ENCODE peak calls at places on chromosomes 1 and 21, in seven cellular contexts. K, P, J, M, N, W and C are unnamed samples.

GRCh38 chr1:82880506-82880905 is 1079.8 kb downstream of the ADGRL2 start:
- DNase-seq in K (no peak), P (no peak), J (peak), M (no peak), N (no peak), W (no peak), C (no peak)

GRCh38 chr21:42630626-42631025 is 22.8 kb upstream of the PDE9A start:
- DNase-seq in K (peak), P (no peak), J (no peak), M (no peak), N (no peak), W (no peak), C (no peak)

GRCh38 chr1:207181838-207182237 is 77.8 kb downstream of the C4BPA start:
- DNase-seq in K (no peak), P (no peak), J (peak), M (no peak), N (no peak), W (no peak), C (no peak)

GRCh38 chr1:101262060-101262459 is 25.2 kb downstream of the S1PR1 start:
- DNase-seq in K (no peak), P (no peak), J (no peak), M (no peak), N (no peak), W (no peak), C (no peak)

GRCh38 chr1:116445534-116445933 is 72.5 kb downstream of the ATP1A1 start:
- DNase-seq in K (no peak), P (no peak), J (no peak), M (no peak), N (no peak), W (no peak), C (no peak)

GRCh38 chr1:201020647-201021332 is 2.7 kb downstream of the KIF21B start:
- DNase-seq in K (no peak), P (peak), J (peak), M (no peak), N (no peak), W (peak), C (no peak)

GRCh38 chr21:37087188-37087587 is 14.1 kb downstream of the TTC3 start:
- DNase-seq in K (no peak), P (no peak), J (peak), M (no peak), N (peak), W (no peak), C (no peak)

GRCh38 chr1:19251305-19252196 is at the start of the genes EMC1 and MRTO4:
- DNase-seq in K (peak), P (peak), J (peak), M (peak), N (peak), W (peak), C (peak)

GRCh38 chr1:110465038-110465813 is 14.3 kb downstream of the PROK1 start:
- DNase-seq in K (no peak), P (no peak), J (no peak), M (no peak), N (no peak), W (no peak), C (no peak)

GRCh38 chr1:234957330-234958065 is 171.1 kb downstream of the TOMM20 start:
- DNase-seq in K (peak), P (no peak), J (peak), M (no peak), N (peak), W (no peak), C (peak)

GRCh38 chr1:145702826-145703225 is 4.3 kb downstream of the PDZK1 start:
- DNase-seq in K (no peak), P (no peak), J (no peak), M (no peak), N (no peak), W (no peak), C (no peak)

GRCh38 chr1:76279387-76279748 is 204.8 kb downstream of the ST6GALNAC3 start:
- DNase-seq in K (no peak), P (no peak), J (no peak), M (no peak), N (no peak), W (no peak), C (no peak)

GRCh38 chr1:50783286-50783685 is 176.8 kb downstream of the FAF1 start:
- DNase-seq in K (no peak), P (no peak), J (no peak), M (no peak), N (no peak), W (no peak), C (no peak)

GRCh38 chr21:15480160-15480559 is 249.6 kb upstream of the USP25 start:
- DNase-seq in K (no peak), P (no peak), J (no peak), M (no peak), N (no peak), W (no peak), C (no peak)

GRCh38 chr1:158095737-158096335 is 84.9 kb upstream of the CD1D start:
- DNase-seq in K (no peak), P (peak), J (peak), M (no peak), N (no peak), W (no peak), C (no peak)
- TF ChIP-seq CTCF in K (peak), P (peak), J (peak), M (peak), N (peak), W (peak), C (peak)

DNA sequence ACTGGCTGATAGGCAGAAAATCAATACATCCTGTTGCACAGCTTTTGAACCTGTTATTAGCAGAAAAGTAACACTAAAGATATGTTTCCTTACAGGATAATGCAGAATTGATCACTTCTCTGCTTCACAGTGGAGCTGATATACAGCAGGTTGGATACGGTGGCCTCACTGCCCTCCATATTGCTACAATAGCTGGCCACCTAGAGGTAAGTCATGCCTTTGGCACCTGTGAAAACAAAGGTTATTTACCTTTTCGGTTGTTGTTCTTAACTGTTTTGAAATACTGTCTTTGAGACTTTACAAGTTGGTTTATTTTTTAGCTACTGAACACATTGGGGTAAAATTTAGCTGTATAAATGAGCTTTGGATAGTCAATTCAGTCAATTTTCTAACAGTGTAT is 36.3 kb downstream of the TNNI3K start:
- DNase-seq in K (no peak), P (no peak), J (no peak), M (no peak), N (no peak), W (no peak), C (no peak)
- TF ChIP-seq CTCF in K (no peak), P (no peak), J (no peak), M (no peak), N (no peak), W (no peak), C (no peak)

GRCh38 chr1:114107474-114108175 is 46.0 kb downstream of the SYT6 start:
- DNase-seq in K (peak), P (no peak), J (no peak), M (no peak), N (no peak), W (no peak), C (no peak)
- TF ChIP-seq CTCF in K (no peak), P (no peak), J (no peak), M (no peak), N (no peak), W (no peak), C (no peak)

DNA sequence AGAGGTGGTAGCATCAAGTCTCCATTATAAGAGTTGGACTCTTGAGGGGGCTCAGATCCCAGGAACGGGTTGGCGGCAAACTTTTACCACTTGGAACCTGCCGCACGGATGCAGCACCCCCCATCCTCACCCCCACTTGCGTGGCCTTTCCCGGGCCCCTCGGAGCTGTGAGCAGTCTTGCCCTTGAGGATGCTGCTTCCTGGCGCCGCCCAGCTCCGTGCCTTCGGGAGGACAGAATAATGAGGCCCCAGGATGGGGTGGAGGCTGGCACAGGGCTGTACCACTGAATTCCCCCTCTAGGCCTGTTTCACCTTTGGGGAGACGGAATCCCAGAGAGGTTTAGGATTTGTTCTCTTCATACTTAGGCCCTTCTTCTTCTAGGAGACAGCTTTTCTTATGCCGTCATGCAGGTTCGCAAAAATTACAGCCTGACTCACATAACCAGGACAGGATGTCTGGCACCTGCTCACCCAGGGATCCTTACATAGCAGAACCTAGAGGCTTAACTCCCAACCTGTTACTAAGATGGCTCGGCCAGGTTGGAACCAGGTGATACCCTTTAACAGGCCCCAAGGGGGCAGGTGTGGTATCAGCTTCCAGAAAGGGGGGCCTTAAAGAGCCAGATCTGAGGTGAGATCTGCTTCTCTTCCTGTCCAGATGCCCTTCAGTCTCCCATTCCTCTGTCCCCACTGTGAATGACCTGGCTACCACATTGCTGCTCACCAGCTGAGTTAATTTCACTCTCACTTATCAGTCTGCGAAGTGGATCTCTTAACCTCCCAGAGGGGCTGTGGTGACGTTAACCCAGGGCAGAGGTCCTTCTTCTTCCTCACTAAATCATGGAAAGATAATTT is 1.5 kb downstream of the TRNP1 start:
- DNase-seq in K (no peak), P (no peak), J (peak), M (no peak), N (no peak), W (no peak), C (no peak)
- TF ChIP-seq CTCF in K (no peak), P (no peak), J (no peak), M (no peak), N (no peak), W (no peak), C (no peak)

GRCh38 chr1:240455228-240455821 is 156.6 kb downstream of the GREM2 start:
- DNase-seq in K (no peak), P (peak), J (peak), M (no peak), N (no peak), W (no peak), C (no peak)
- TF ChIP-seq CTCF in K (no peak), P (peak), J (peak), M (peak), N (peak), W (peak), C (peak)

DNA sequence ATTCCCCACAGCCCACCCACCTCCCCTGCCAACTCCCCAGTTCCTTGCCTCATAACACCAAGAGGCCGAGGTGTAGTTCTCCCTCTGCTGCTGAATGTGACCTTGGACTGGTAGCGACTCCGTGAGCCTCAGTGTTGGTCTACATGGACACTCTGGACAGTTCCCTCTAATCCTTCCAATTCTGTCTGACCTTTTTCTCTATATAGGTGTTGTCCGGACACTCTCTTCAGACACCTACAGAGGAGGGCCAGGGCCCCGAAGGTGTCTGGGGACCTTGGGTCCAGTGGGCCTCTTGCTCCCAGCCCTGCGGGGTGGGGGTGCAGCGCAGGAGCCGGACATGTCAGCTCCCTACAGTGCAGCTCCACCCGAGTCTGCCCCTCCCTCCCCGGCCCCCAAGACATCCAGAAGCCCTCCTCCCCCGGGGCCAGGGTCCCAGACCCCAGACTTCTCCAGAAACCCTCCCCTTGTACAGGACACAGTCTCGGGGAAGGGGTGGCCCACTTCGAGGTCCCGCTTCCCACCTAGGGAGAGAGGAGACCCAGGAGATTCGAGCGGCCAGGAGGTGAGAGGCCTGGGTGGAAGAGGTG is 3.6 kb downstream of the ADAMTSL4 start:
- DNase-seq in K (no peak), P (no peak), J (no peak), M (no peak), N (no peak), W (peak), C (no peak)
- TF ChIP-seq CTCF in K (no peak), P (no peak), J (no peak), M (no peak), N (no peak), W (no peak), C (no peak)

DNA sequence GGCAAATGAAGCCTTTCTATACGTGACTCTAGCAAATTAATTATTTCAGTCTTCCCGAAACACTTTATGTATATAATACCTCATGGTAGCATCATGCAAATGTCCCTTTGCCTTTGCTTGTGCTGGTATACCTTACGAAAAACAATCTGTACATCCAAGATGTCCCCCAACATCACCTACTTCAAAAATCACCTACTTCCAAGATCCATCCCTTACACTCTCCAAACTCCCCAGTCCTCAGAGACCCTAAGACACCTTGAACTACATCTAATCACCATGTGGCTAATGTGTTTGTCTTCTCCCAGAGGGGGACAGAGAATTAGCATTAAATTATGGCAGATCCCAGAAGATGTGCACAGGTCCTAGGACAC is 46.5 kb upstream of the CRNN start:
- DNase-seq in K (no peak), P (no peak), J (no peak), M (no peak), N (no peak), W (no peak), C (no peak)
- TF ChIP-seq CTCF in K (no peak), P (peak), J (no peak), M (no peak), N (no peak), W (no peak), C (no peak)

DNA sequence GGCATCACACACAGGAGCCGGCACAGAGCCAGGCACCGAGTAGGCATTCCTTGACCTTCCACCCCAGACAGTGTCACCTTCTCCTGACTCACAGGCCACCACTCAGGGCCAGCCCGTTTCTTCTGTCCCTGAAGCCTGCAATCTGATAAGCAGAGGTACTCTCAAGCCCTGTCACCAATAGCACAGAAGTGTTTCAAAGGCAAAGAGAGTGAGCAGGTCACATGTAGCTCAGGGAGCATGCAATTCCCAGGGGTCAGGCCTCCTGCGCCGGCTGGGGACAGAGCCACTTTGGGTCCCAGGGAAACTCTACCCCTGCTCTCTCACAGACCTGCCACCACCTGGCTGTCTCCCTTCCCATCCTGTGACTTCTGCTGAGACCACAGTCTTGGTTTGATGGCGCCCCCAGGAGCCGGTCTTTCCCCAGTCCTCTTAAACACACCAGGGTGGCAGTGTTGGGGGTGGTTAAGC is 13.2 kb downstream of the CAPN9 start:
- DNase-seq in K (no peak), P (no peak), J (no peak), M (no peak), N (no peak), W (no peak), C (no peak)
- TF ChIP-seq CTCF in K (no peak), P (no peak), J (no peak), M (no peak), N (no peak), W (no peak), C (no peak)

GRCh38 chr1:185721553-185721952 is 12.6 kb upstream of the HMCN1 start:
- DNase-seq in K (no peak), P (no peak), J (no peak), M (no peak), N (no peak), W (no peak), C (no peak)

GRCh38 chr1:185716095-185716494 is 18.1 kb upstream of the HMCN1 start:
- DNase-seq in K (no peak), P (no peak), J (no peak), M (no peak), N (no peak), W (no peak), C (no peak)

GRCh38 chr1:185720633-185721272 is 13.4 kb upstream of the HMCN1 start:
- DNase-seq in K (no peak), P (no peak), J (peak), M (no peak), N (peak), W (no peak), C (no peak)

GRCh38 chr1:185719021-185719420 is 15.2 kb upstream of the HMCN1 start:
- DNase-seq in K (peak), P (peak), J (peak), M (no peak), N (peak), W (no peak), C (no peak)
- TF ChIP-seq CTCF in K (no peak), P (peak), J (peak), M (no peak), N (peak), W (no peak), C (no peak)